ENCODE peak calls at places on chromosomes 4 and X, in ten cellular contexts. I is T-helper 1 cell; P is Right ventricle myocardium inferior; B is WTC11; R is erythroblast; G is stimulated activated CD4-positive, alpha-beta T cell treated with anti-CD3 and anti-CD28 coated beads, Interleukin-15, amount 100 ng/mL, for 1 hour; L is IMR-90; W is mesenteric fat pad; O is prostate gland; D is CD8-positive, alpha-beta memory T cell. S is an unnamed sample.
A peak's percentile ranks its signal among the peaks of the same experiment; 100 is the strongest.

GRCh38 chr4:83771113-83771705 is 235.3 kb downstream of the GPAT3 start:
- DNase-seq in I (no peak), P (no peak), B (peak; percentile 70), R (peak; percentile 59), G (no peak), L (peak; percentile 60), W (no peak), O (no peak), D (no peak), S (peak; percentile 70)

GRCh38 chrX:117711774-117712173 is 404.8 kb downstream of the KLHL13 start:
- DNase-seq in I (no peak), P (no peak), B (no peak), R (no peak), G (no peak), L (no peak), W (no peak), O (no peak), D (no peak), S (no peak)

GRCh38 chr4:125316391-125316780 is 1.6 kb downstream of the FAT4 start:
- DNase-seq in I (no peak), P (no peak), B (peak; percentile 52), R (no peak), G (no peak), L (no peak), W (peak; percentile 89), O (peak; percentile 8), D (no peak), S (peak; percentile 38)

GRCh38 chr4:55214172-55214571 is 88.8 kb upstream of the KDR start:
- DNase-seq in I (no peak), P (no peak), B (no peak), R (no peak), G (no peak), L (no peak), W (peak; percentile 53), O (no peak), D (no peak), S (peak; percentile 11)

GRCh38 chr4:5638976-5639375 is 69.4 kb downstream of the EVC2 start:
- DNase-seq in I (no peak), P (no peak), B (no peak), R (no peak), G (no peak), L (peak; percentile 81), W (no peak), O (no peak), D (no peak), S (no peak)

GRCh38 chr4:154292589-154292988 is 199.0 kb downstream of the DCHS2 start:
- DNase-seq in I (no peak), P (no peak), B (no peak), R (no peak), G (no peak), L (no peak), W (no peak), O (no peak), D (no peak), S (no peak)

GRCh38 chrX:40746536-40746935 is 11.2 kb upstream of the MED14 start:
- DNase-seq in I (no peak), P (no peak), B (no peak), R (no peak), G (no peak), L (no peak), W (no peak), O (no peak), D (no peak), S (no peak)

GRCh38 chrX:40010550-40011364 is 87.0 kb downstream of the BCOR start:
- DNase-seq in I (no peak), P (no peak), B (no peak), R (no peak), G (no peak), L (no peak), W (no peak), O (no peak), D (no peak), S (no peak)

GRCh38 chr4:1517592-1518411 is 111.6 kb upstream of the NKX1-1 start:
- DNase-seq in I (no peak), P (peak; percentile 54), B (no peak), R (no peak), G (no peak), L (no peak), W (no peak), O (no peak), D (no peak), S (no peak)

GRCh38 chr4:41366911-41367517 is 110.3 kb downstream of the UCHL1 start:
- DNase-seq in I (no peak), P (no peak), B (no peak), R (no peak), G (no peak), L (no peak), W (no peak), O (no peak), D (no peak), S (no peak)

GRCh38 chrX:17680732-17681413 is 56.4 kb upstream of the SCML1 start:
- DNase-seq in I (no peak), P (no peak), B (no peak), R (no peak), G (no peak), L (no peak), W (no peak), O (no peak), D (no peak), S (no peak)

GRCh38 chr4:6327220-6327917 is 57.7 kb downstream of the WFS1 start:
- DNase-seq in I (peak; percentile 63), P (peak; percentile 91), B (peak; percentile 89), R (peak; percentile 79), G (peak; percentile 60), L (peak; percentile 55), W (peak; percentile 94), O (peak; percentile 73), D (peak; percentile 68), S (peak; percentile 78)

GRCh38 chrX:29090811-29091210 is 503.6 kb downstream of the IL1RAPL1 start:
- DNase-seq in I (no peak), P (no peak), B (no peak), R (no peak), G (no peak), L (peak; percentile 29), W (no peak), O (no peak), D (no peak), S (peak; percentile 18)

GRCh38 chr4:40482985-40483647 is 146.5 kb downstream of the RBM47 start:
- DNase-seq in I (no peak), P (no peak), B (peak; percentile 50), R (no peak), G (no peak), L (no peak), W (no peak), O (no peak), D (no peak), S (no peak)

GRCh38 chr4:85127653-85128052 is 161.2 kb upstream of the WDFY3 start:
- DNase-seq in I (no peak), P (no peak), B (peak; percentile 64), R (peak; percentile 16), G (no peak), L (no peak), W (no peak), O (no peak), D (no peak), S (peak; percentile 30)

GRCh38 chr4:138816883-138817282 is 198.7 kb upstream of the NOCT start:
- DNase-seq in I (no peak), P (no peak), B (no peak), R (no peak), G (no peak), L (no peak), W (no peak), O (no peak), D (no peak), S (no peak)

GRCh38 chr4:44495136-44495535 is 46.5 kb upstream of the KCTD8 start:
- DNase-seq in I (no peak), P (no peak), B (no peak), R (no peak), G (no peak), L (no peak), W (no peak), O (no peak), D (no peak), S (peak; percentile 11)

GRCh38 chr4:166391501-166391900 is 518.5 kb downstream of the TLL1 start:
- DNase-seq in I (no peak), P (no peak), B (no peak), R (no peak), G (no peak), L (no peak), W (no peak), O (no peak), D (no peak), S (no peak)

GRCh38 chrX:30308263-30309138 is 689 bp downstream of the NR0B1 start:
- DNase-seq in I (no peak), P (no peak), B (peak; percentile 42), R (peak; percentile 5), G (no peak), L (no peak), W (no peak), O (no peak), D (no peak), S (no peak)

GRCh38 chrX:68462653-68463052 is 29.4 kb upstream of the OPHN1 start:
- DNase-seq in I (no peak), P (no peak), B (peak; percentile 12), R (peak; percentile 66), G (no peak), L (peak; percentile 47), W (no peak), O (peak; percentile 6), D (no peak), S (peak; percentile 82)

GRCh38 chr4:1008840-1009646 is 2.4 kb upstream of the FGFRL1 start:
- DNase-seq in I (no peak), P (peak; percentile 84), B (peak; percentile 52), R (no peak), G (no peak), L (no peak), W (no peak), O (no peak), D (peak; percentile 41), S (peak; percentile 30)

GRCh38 chr4:98648602-98649001 is 9.8 kb downstream of the TSPAN5 start:
- DNase-seq in I (no peak), P (no peak), B (no peak), R (no peak), G (no peak), L (no peak), W (no peak), O (no peak), D (no peak), S (no peak)

GRCh38 chr4:175125410-175126068 is 207.4 kb downstream of the ADAM29 start:
- DNase-seq in I (no peak), P (no peak), B (no peak), R (no peak), G (no peak), L (no peak), W (no peak), O (no peak), D (no peak), S (no peak)

GRCh38 chr4:52588097-52588496 is 71.0 kb downstream of the USP46 start:
- DNase-seq in I (no peak), P (no peak), B (peak; percentile 64), R (peak; percentile 30), G (no peak), L (peak; percentile 13), W (no peak), O (no peak), D (no peak), S (peak; percentile 58)

GRCh38 chr4:153834901-153835300 is 46.0 kb upstream of the SFRP2 start:
- DNase-seq in I (no peak), P (no peak), B (no peak), R (no peak), G (no peak), L (no peak), W (no peak), O (no peak), D (no peak), S (no peak)

GRCh38 chrX:4830880-4831557 is 1117.6 kb upstream of the PRKX start:
- DNase-seq in I (no peak), P (no peak), B (no peak), R (no peak), G (no peak), L (no peak), W (no peak), O (no peak), D (no peak), S (no peak)

GRCh38 chrX:47247999-47248320 is 15.2 kb downstream of the USP11 start:
- DNase-seq in I (no peak), P (no peak), B (no peak), R (no peak), G (no peak), L (no peak), W (peak; percentile 51), O (no peak), D (no peak), S (no peak)

S was measured in OCI-M1.